ENCODE peak calls at places on chromosomes 12 and 14, in nine cellular contexts. K, R, S, B, C, J, L, E and W are unnamed samples.

GRCh38 chr12:113247123-113248045 is 26.1 kb downstream of the TPCN1 start:
- DNase-seq in L (no peak), C (no peak), J (no peak), E (no peak), R (no peak), B (no peak), S (no peak), K (peak), W (peak)

GRCh38 chr12:103905730-103906349 is 24.4 kb upstream of the HSP90B1 start:
- DNase-seq in B (no peak), L (no peak), C (no peak), R (no peak), J (no peak), E (no peak), S (no peak), K (no peak), W (no peak)

GRCh38 chr12:97452839-97453238 is 9.8 kb upstream of the RMST start:
- DNase-seq in K (no peak), C (no peak), B (no peak), S (no peak), J (no peak), E (no peak), R (no peak), L (no peak), W (no peak)

GRCh38 chr12:57208116-57208945 is 8.3 kb upstream of the NXPH4 start:
- DNase-seq in B (no peak), R (no peak), E (no peak), J (no peak), S (no peak), C (no peak), K (no peak), L (no peak), W (no peak)

GRCh38 chr14:86990396-86990795 is 1002.6 kb downstream of the GALC start:
- DNase-seq in S (no peak), L (no peak), J (no peak), K (no peak), C (no peak), E (no peak), B (no peak), R (no peak), W (no peak)

GRCh38 chr14:73283592-73284379 is 46.5 kb downstream of the PAPLN start:
- DNase-seq in B (peak), E (no peak), S (no peak), L (no peak), R (no peak), K (no peak), C (no peak), J (peak), W (peak)

GRCh38 chr14:95248422-95248821 is 71.3 kb downstream of the CLMN start:
- DNase-seq in J (peak), R (no peak), B (peak), S (no peak), E (no peak), C (no peak), K (no peak), L (no peak), W (no peak)

GRCh38 chr12:64951944-64952343 is 127.5 kb downstream of the TBC1D30 start:
- DNase-seq in E (no peak), R (no peak), S (no peak), C (no peak), L (no peak), B (no peak), K (no peak), J (no peak), W (no peak)

GRCh38 chr14:56161658-56162057 is 43.4 kb downstream of the PELI2 start:
- DNase-seq in K (no peak), J (no peak), E (no peak), B (no peak), C (no peak), R (no peak), S (no peak), L (no peak), W (no peak)